ENCODE peak calls at places on chromosomes 7 and 10, in five cellular contexts. K, X, I, Z and M are unnamed samples.

GRCh38 chr10:94402204-94403033 is at the start of gene TBC1D12:
- DNase-seq in K (peak), X (peak), I (peak), Z (peak), M (peak)

GRCh38 chr7:94654764-94655561 is 970 bp downstream of the SGCE start:
- DNase-seq in K (peak), X (no peak), I (no peak), Z (no peak), M (no peak)

GRCh38 chr7:47786557-47787248 is 161.6 kb downstream of the PKD1L1 start:
- DNase-seq in K (peak), X (peak), I (peak), Z (no peak), M (peak)

GRCh38 chr10:31099101-31099500 is 67.4 kb upstream of the ZNF438 start:
- DNase-seq in K (no peak), X (no peak), I (no peak), Z (no peak), M (no peak)

GRCh38 chr10:104309980-104310978 is 28.0 kb downstream of the ITPRIP start:
- DNase-seq in K (no peak), X (no peak), I (peak), Z (no peak), M (no peak)

GRCh38 chr10:6928531-6929080 is 348.5 kb upstream of the PRKCQ start:
- DNase-seq in K (peak), X (no peak), I (no peak), Z (no peak), M (no peak)

GRCh38 chr10:79391231-79392019 is 44.2 kb downstream of the PPIF start:
- DNase-seq in K (no peak), X (no peak), I (no peak), Z (no peak), M (no peak)

GRCh38 chr10:28728396-28728795 is 51.1 kb downstream of the BAMBI start:
- DNase-seq in K (no peak), X (no peak), I (no peak), Z (no peak), M (no peak)

GRCh38 chr10:18653112-18653511 is 1.7 kb upstream of the NSUN6 start:
- DNase-seq in K (no peak), X (no peak), I (no peak), Z (no peak), M (no peak)

GRCh38 chr10:53111529-53111928 is 338.9 kb upstream of the MBL2 start:
- DNase-seq in K (no peak), X (no peak), I (no peak), Z (peak), M (no peak)

GRCh38 chr10:110746254-110746826 is 102.2 kb downstream of the RBM20 start:
- DNase-seq in K (peak), X (peak), I (peak), Z (no peak), M (no peak)

GRCh38 chr7:115087437-115087836 is 165.5 kb downstream of the MDFIC start:
- DNase-seq in K (peak), X (no peak), I (no peak), Z (no peak), M (no peak)

GRCh38 chr10:68697106-68697505 is 23.9 kb upstream of the CCAR1 start:
- DNase-seq in K (no peak), X (no peak), I (no peak), Z (no peak), M (no peak)

GRCh38 chr7:142585425-142585824 is 163.8 kb upstream of the PRSS1 start:
- DNase-seq in K (no peak), X (no peak), I (no peak), Z (no peak), M (no peak)

GRCh38 chr7:115516341-115516740 is 514.2 kb downstream of the TFEC start:
- DNase-seq in K (no peak), X (no peak), I (no peak), Z (no peak), M (no peak)

GRCh38 chr7:2567663-2568238 is 9.0 kb downstream of the IQCE start:
- DNase-seq in K (peak), X (no peak), I (no peak), Z (no peak), M (no peak)

GRCh38 chr7:25727446-25727845 is 424.6 kb upstream of the NFE2L3 start:
- DNase-seq in K (no peak), X (no peak), I (no peak), Z (no peak), M (no peak)

GRCh38 chr10:78023741-78024140 is 5.6 kb downstream of the POLR3A start:
- DNase-seq in K (no peak), X (no peak), I (no peak), Z (no peak), M (no peak)

GRCh38 chr10:53010362-53010907 is 237.9 kb upstream of the MBL2 start:
- DNase-seq in K (no peak), X (no peak), I (no peak), Z (no peak), M (no peak)

GRCh38 chr7:112022128-112022527 is 184.1 kb downstream of the DOCK4 start:
- DNase-seq in K (no peak), X (no peak), I (no peak), Z (no peak), M (no peak)

GRCh38 chr7:79531116-79531515 is 77.6 kb upstream of the MAGI2 start:
- DNase-seq in K (no peak), X (no peak), I (no peak), Z (no peak), M (no peak)

GRCh38 chr10:99782447-99783286 is at the start of gene ABCC2:
- DNase-seq in K (no peak), X (no peak), I (no peak), Z (no peak), M (no peak)

GRCh38 chr7:29748286-29749099 is 57.8 kb upstream of the WIPF3 start:
- DNase-seq in K (peak), X (peak), I (no peak), Z (no peak), M (no peak)

GRCh38 chr10:49709934-49710333 is 30.5 kb downstream of the C10orf53 start:
- DNase-seq in K (no peak), X (no peak), I (no peak), Z (no peak), M (peak)

GRCh38 chr10:104340099-104340594 is 1.9 kb upstream of the ITPRIP start:
- DNase-seq in K (no peak), X (no peak), I (no peak), Z (no peak), M (no peak)

GRCh38 chr7:6107924-6108323 is 76.7 kb downstream of the ANKRD61 start:
- DNase-seq in K (no peak), X (no peak), I (no peak), Z (no peak), M (no peak)

GRCh38 chr7:113483657-113484056 is 365.3 kb upstream of the SMIM30 start:
- DNase-seq in K (no peak), X (no peak), I (no peak), Z (no peak), M (no peak)

GRCh38 chr10:100043796-100044195 is 34.0 kb upstream of the DNMBP start:
- DNase-seq in K (no peak), X (no peak), I (peak), Z (no peak), M (no peak)

GRCh38 chr7:127287133-127287532 is 34.4 kb upstream of the GRM8 start:
- DNase-seq in K (peak), X (no peak), I (no peak), Z (no peak), M (no peak)

GRCh38 chr7:22943997-22944396 is 69.9 kb downstream of the HYCC1 start:
- DNase-seq in K (peak), X (no peak), I (no peak), Z (no peak), M (no peak)

GRCh38 chr7:156640949-156641485 is 443 bp downstream of the RNF32 start:
- DNase-seq in K (no peak), X (no peak), I (peak), Z (no peak), M (no peak)

GRCh38 chr10:91587710-91588638 is 44.9 kb downstream of the PPP1R3C start:
- DNase-seq in K (no peak), X (no peak), I (no peak), Z (no peak), M (no peak)

GRCh38 chr10:119199231-119199992 is 8.0 kb upstream of the GRK5 start:
- DNase-seq in K (peak), X (peak), I (peak), Z (no peak), M (no peak)

GRCh38 chr10:125201108-125201524 is 40.8 kb upstream of the CTBP2 start:
- DNase-seq in K (no peak), X (no peak), I (no peak), Z (no peak), M (no peak)

DNA sequence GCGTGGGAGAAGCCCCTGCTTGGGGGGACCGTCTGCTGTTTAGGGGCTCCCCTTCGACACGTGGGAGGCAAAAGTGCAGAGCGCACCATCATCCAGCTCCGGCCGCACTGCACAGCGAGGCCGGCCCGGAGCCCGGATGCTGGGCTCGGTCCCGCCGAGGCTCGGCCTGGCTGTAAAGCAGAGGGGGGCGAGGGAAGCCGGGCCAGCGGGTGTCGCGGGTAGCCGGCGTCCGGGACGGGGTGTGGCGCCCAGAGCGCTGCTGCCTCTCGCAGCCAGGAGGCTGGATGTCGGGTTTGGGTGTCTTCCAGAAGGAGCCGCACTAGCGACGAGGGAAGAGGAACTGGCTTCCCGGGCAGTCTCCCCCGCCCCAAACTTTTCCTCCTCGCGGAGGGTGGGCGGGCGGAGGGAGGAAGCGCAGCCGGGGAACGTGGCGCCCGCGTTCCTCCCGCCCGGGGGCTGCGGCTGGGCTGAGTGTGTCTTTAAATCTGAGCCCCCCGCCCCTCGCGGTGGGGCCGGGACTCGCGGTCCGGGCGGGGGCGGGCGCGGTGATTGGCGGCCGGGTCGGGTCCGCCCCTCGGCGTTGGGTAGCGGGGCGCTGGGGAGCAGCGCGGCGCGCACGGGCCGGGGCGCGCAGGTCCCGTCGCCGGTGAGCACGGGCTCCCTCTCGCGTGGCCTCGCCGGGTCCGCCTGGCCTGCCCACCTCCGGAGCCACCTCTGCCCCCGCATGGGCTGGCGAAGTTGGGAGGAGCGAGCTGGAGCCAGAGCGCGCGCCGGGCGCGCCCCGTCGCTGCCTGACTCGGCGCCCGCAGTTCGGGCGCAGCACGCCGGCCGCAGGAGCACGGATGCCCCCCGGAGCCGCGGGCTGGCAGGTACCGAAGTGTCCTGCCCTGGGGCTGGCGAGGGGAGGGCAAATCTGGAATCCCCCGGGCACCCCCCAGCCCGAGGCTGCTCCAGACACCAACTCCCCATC is at the start of gene PALD1:
- DNase-seq in K (peak), X (no peak), I (peak), Z (peak), M (no peak)
- TF ChIP-seq POLR2AphosphoS5 in K (peak), X (no peak), I (peak), Z (peak), M (peak)

DNA sequence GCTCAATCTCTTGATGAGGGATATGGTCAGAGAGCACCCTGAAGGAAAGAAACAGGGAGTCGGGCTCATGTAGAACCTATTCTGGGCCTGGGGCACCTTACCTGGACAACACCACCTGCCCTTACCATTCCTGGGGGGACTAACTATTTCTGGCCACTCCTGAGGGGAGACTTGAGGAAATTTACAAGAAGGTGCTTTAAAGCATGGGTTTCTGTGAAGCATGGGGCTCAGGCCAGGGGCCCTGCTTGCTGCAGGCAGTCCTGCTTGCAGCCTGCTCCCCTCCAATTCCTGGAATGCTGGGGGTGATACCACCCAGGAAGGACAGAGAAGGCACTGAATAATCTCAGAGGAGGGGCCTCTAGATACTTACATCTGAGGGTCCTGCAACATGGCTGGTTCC is 44.9 kb downstream of the SH2D4B start:
- DNase-seq in K (no peak), X (no peak), I (no peak), Z (no peak), M (peak)
- H3K27ac ChIP-seq in K (no peak), X (no peak), I (no peak), Z (no peak), M (no peak)

GRCh38 chr7:27116019-27116411 is 13.5 kb upstream of the HOXA2 start:
- DNase-seq in K (no peak), X (no peak), I (no peak), Z (no peak), M (no peak)

GRCh38 chr7:27116962-27117686 is 13.4 kb downstream of the HOXA4 start:
- DNase-seq in K (no peak), X (no peak), I (no peak), Z (no peak), M (no peak)

GRCh38 chr7:27116521-27116946 is 14.0 kb downstream of the HOXA4 start:
- DNase-seq in K (no peak), X (no peak), I (no peak), Z (no peak), M (no peak)

GRCh38 chr7:27113991-27114866 is 11.7 kb upstream of the HOXA2 start:
- DNase-seq in K (peak), X (no peak), I (peak), Z (peak), M (no peak)

GRCh38 chr7:27115161-27116018 is 12.9 kb upstream of the HOXA2 start:
- DNase-seq in K (peak), X (no peak), I (peak), Z (peak), M (no peak)
- TF ChIP-seq POLR2AphosphoS5 in K (no peak), X (peak), I (peak), Z (peak), M (peak)

GRCh38 chr10:130713731-130714130 is 577.5 kb downstream of the GLRX3 start:
- DNase-seq in K (no peak), X (no peak), I (no peak), Z (no peak), M (no peak)
- H3K27ac ChIP-seq in K (no peak), X (no peak), I (no peak), Z (no peak), M (no peak)

GRCh38 chr10:4981722-4982471 is 18.7 kb downstream of the AKR1C1 start:
- DNase-seq in K (peak), X (no peak), I (no peak), Z (no peak), M (no peak)
- TF ChIP-seq POLR2AphosphoS5 in K (no peak), X (no peak), I (no peak), Z (peak), M (no peak)